ENCODE peak calls at places on chromosomes 1 and 21, in five cellular contexts. K, S, F, O and J are unnamed samples.

GRCh38 chr1:167276969-167277368 is 56.3 kb downstream of the POU2F1 start:
- DNase-seq in F (no peak), S (no peak), K (no peak), O (no peak), J (no peak)

GRCh38 chr1:67393240-67393639 is 37.0 kb downstream of the SERBP1 start:
- DNase-seq in K (no peak), S (no peak), O (no peak), F (no peak), J (no peak)

GRCh38 chr1:198809247-198809646 is 170.4 kb downstream of the PTPRC start:
- DNase-seq in K (no peak), F (no peak), O (no peak), S (no peak), J (no peak)

GRCh38 chr1:213623862-213624261 is 363.9 kb upstream of the PROX1 start:
- DNase-seq in S (no peak), K (no peak), O (no peak), F (no peak), J (no peak)

GRCh38 chr21:46173573-46173972 is 10.7 kb downstream of the SPATC1L start:
- DNase-seq in F (no peak), O (no peak), K (no peak), S (no peak), J (no peak)

GRCh38 chr1:235938714-235939487 is 72.2 kb upstream of the LYST start:
- DNase-seq in F (no peak), O (peak; percentile 92), S (peak; percentile 47), K (no peak), J (no peak)

GRCh38 chr1:175984813-175985212 is 222.3 kb downstream of the COP1 start:
- DNase-seq in F (no peak), O (no peak), S (no peak), K (no peak), J (no peak)

GRCh38 chr1:108953452-108953851 is 9.8 kb downstream of the CLCC1 start:
- DNase-seq in O (no peak), F (no peak), K (no peak), S (no peak), J (no peak)

GRCh38 chr1:10402729-10403274 is 3.9 kb downstream of the PGD start:
- DNase-seq in O (no peak), F (no peak), S (no peak), K (no peak), J (no peak)

GRCh38 chr1:15311886-15312285 is 64.9 kb downstream of the FHAD1 start:
- DNase-seq in K (no peak), F (no peak), O (peak; percentile 19), S (no peak), J (no peak)

GRCh38 chr1:159835862-159836518 is 9.3 kb downstream of the SLAMF8 start:
- DNase-seq in O (peak; percentile 13), K (no peak), S (peak; percentile 18), F (no peak), J (no peak)

GRCh38 chr1:152565535-152566215 is 905 bp downstream of the LCE3E start:
- DNase-seq in S (no peak), F (no peak), K (no peak), O (no peak), J (no peak)

GRCh38 chr1:67493148-67493547 is 62.9 kb upstream of the SERBP1 start:
- DNase-seq in O (no peak), S (no peak), K (no peak), F (no peak), J (no peak)

GRCh38 chr21:25759573-25759972 is 24.8 kb downstream of the GABPA start:
- DNase-seq in K (no peak), O (no peak), F (no peak), S (no peak), J (no peak)

GRCh38 chr21:17463441-17463840 is 49.4 kb upstream of the CXADR start:
- DNase-seq in S (no peak), K (no peak), O (no peak), F (no peak), J (peak; percentile 30)

GRCh38 chr1:170734412-170735175 is 70.7 kb downstream of the PRRX1 start:
- DNase-seq in K (no peak), O (no peak), S (no peak), F (no peak), J (no peak)

GRCh38 chr1:239268941-239269340 is 117.4 kb upstream of the CHRM3 start:
- DNase-seq in O (no peak), F (no peak), S (no peak), K (no peak), J (no peak)

GRCh38 chr1:205477759-205478247 is 22.0 kb upstream of the BLACAT1 start:
- DNase-seq in S (no peak), K (no peak), O (no peak), F (no peak), J (peak; percentile 84)

GRCh38 chr1:3249846-3250501 is 181.0 kb downstream of the PRDM16 start:
- DNase-seq in F (no peak), S (no peak), K (no peak), O (no peak), J (no peak)

GRCh38 chr1:186754542-186755150 is 74.1 kb upstream of the PLA2G4A start:
- DNase-seq in S (no peak), O (no peak), F (no peak), K (no peak), J (peak; percentile 19)

DNA sequence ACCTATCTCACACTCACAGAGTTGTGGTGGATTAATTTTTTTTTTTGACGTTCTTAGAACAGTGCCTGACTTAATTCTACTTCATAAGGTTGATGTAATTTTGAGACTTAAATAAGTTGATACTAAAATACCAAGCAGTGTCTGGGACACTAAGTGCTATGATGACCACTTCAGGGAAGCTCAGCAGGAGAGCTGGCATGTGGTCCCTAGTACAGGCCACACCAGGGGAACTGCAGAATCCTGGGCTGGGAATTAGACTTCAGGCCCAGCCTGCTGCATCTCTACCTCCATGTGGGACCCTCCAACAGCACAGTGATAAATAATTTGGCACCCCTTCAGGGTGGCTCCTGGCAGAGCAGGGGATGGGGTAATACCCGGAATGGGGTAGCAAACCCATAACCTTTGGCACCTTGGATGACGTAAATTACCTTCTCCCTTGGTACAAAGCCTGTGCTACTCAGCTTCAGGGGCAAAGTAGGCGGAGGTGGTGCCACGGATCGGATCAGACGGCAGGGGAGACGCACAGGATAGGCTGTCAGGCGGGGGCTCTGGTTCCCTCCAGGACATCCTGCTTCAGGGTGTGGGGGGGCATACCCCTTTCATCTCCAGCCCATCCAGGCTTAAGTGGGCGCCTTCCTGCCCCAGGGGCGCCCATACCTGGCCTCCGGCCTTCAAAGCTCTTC is 4.8 kb downstream of the MFSD2A start:
- DNase-seq in O (no peak), F (no peak), K (no peak), S (no peak), J (no peak)
- TF ChIP-seq POLR2A in O (no peak), F (no peak), K (no peak), S (no peak), J (no peak)

GRCh38 chr1:87778896-87779295 is 450.2 kb downstream of the LMO4 start:
- DNase-seq in S (no peak), O (no peak), K (no peak), F (no peak), J (no peak)
- TF ChIP-seq MAX in S (no peak), O (no peak), K (no peak), F (no peak), J (no peak)

GRCh38 chr1:156740679-156741612 is at the start of gene MRPL24:
- DNase-seq in S (peak; percentile 99), F (peak; percentile 81), O (peak; percentile 99), K (peak; percentile 99), J (peak; percentile 97)
- TF ChIP-seq POLR2A in S (peak; percentile 69), F (peak; percentile 81), O (peak; percentile 69), K (peak; percentile 88), J (peak; percentile 57)

GRCh38 chr1:21704055-21704660 is 35.0 kb upstream of the RAP1GAP start:
- DNase-seq in K (no peak), S (no peak), O (no peak), F (no peak), J (no peak)

GRCh38 chr1:21706151-21706835 is 37.1 kb upstream of the RAP1GAP start:
- DNase-seq in O (peak; percentile 96), F (no peak), K (peak; percentile 27), S (no peak), J (no peak)

GRCh38 chr1:21705303-21705980 is 36.3 kb upstream of the RAP1GAP start:
- DNase-seq in F (no peak), S (no peak), O (no peak), K (no peak), J (no peak)

GRCh38 chr1:21707891-21708290 is 38.7 kb upstream of the RAP1GAP start:
- DNase-seq in O (no peak), K (no peak), F (no peak), S (no peak), J (no peak)

DNA sequence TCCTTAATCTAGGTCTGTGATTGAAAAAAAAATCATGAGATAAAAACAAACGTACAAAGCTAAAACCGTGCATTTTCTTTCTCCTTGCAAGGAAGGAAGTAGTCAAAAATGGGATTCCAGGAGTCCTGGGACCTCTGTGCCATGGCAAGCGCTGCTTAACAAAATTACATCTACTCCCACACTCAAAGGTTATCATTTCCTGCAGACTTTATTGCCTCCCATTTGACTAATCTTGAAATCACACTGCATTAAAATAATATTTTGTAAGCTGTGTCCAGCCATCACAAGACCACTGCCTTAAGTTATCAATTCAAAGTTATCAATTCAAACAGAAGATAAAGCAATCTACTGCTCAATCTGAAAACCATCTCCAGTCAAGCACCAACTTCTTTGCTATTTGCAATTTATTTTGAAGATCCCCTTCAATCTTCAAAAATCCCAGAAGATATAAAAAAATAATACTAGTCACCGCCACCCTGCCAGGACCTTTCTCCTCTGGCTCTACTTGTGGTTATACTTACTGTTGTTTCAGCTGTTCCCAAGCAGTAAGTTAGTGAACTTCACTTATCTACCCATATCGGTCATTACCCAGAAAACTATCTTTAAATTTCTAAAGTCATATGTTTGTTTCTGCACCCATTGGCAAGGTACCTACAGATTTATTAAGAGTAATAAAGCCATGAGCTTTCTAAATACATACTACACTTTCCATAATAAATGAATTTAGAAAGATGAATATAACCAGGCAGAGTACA is 38.1 kb upstream of the RAP1GAP start:
- DNase-seq in O (no peak), K (no peak), F (no peak), S (peak; percentile 68), J (no peak)
- TF ChIP-seq MAX in O (no peak), K (no peak), F (no peak), S (no peak), J (no peak)